ENCODE peak calls at places on chromosomes 12 and 14, in nine cellular contexts. One of them, this sample, is unnamed.

GRCh38 chr12:110780448-110780847 is 37.8 kb upstream of the PPP1CC start:
- DNase-seq in K562: no peak
- DNase-seq in endothelial cell of umbilical vein: no peak
- DNase-seq in fibroblast of lung: no peak
- DNase-seq in mammary epithelial cell: no peak
- DNase-seq in astrocyte: no peak
- DNase-seq in PC-3: no peak
- DNase-seq in HCT116: no peak
- DNase-seq in GM23248: no peak
- DNase-seq in this sample: no peak

GRCh38 chr14:95311752-95312151 is 8.0 kb downstream of the CLMN start:
- DNase-seq in PC-3: no peak
- DNase-seq in fibroblast of lung: peak; percentile 6
- DNase-seq in mammary epithelial cell: no peak
- DNase-seq in HCT116: peak; percentile 22
- DNase-seq in K562: no peak
- DNase-seq in GM23248: peak; percentile 20
- DNase-seq in endothelial cell of umbilical vein: peak; percentile 36
- DNase-seq in astrocyte: no peak
- DNase-seq in this sample: no peak

GRCh38 chr14:57268161-57269067 is at the start of the genes AP5M1 and EXOC5:
- DNase-seq in astrocyte: peak; percentile 91
- DNase-seq in fibroblast of lung: peak; percentile 94
- DNase-seq in PC-3: peak; percentile 100
- DNase-seq in mammary epithelial cell: peak; percentile 93
- DNase-seq in HCT116: peak; percentile 86
- DNase-seq in endothelial cell of umbilical vein: peak; percentile 90
- DNase-seq in GM23248: peak; percentile 96
- DNase-seq in K562: peak; percentile 62
- DNase-seq in this sample: peak; percentile 94

GRCh38 chr12:133081408-133081806 is 684 bp downstream of the ZNF140 start:
- DNase-seq in mammary epithelial cell: no peak
- DNase-seq in PC-3: no peak
- DNase-seq in HCT116: no peak
- DNase-seq in GM23248: no peak
- DNase-seq in endothelial cell of umbilical vein: no peak
- DNase-seq in fibroblast of lung: no peak
- DNase-seq in astrocyte: no peak
- DNase-seq in K562: no peak
- DNase-seq in this sample: no peak

GRCh38 chr12:20212036-20212435 is 156.3 kb upstream of the PDE3A start:
- DNase-seq in GM23248: peak; percentile 15
- DNase-seq in fibroblast of lung: peak; percentile 73
- DNase-seq in HCT116: no peak
- DNase-seq in mammary epithelial cell: no peak
- DNase-seq in PC-3: no peak
- DNase-seq in endothelial cell of umbilical vein: peak; percentile 70
- DNase-seq in K562: no peak
- DNase-seq in astrocyte: peak; percentile 71
- DNase-seq in this sample: no peak

GRCh38 chr12:386651-387050 is 2.5 kb downstream of the KDM5A start:
- DNase-seq in mammary epithelial cell: peak; percentile 57
- DNase-seq in astrocyte: peak; percentile 63
- DNase-seq in GM23248: peak; percentile 64
- DNase-seq in endothelial cell of umbilical vein: peak; percentile 17
- DNase-seq in PC-3: peak; percentile 37
- DNase-seq in HCT116: no peak
- DNase-seq in K562: no peak
- DNase-seq in fibroblast of lung: peak; percentile 73
- DNase-seq in this sample: no peak

GRCh38 chr12:49809369-49810158 is 18.6 kb downstream of the NCKAP5L start:
- DNase-seq in endothelial cell of umbilical vein: no peak
- DNase-seq in PC-3: no peak
- DNase-seq in GM23248: no peak
- DNase-seq in fibroblast of lung: peak; percentile 27
- DNase-seq in mammary epithelial cell: no peak
- DNase-seq in HCT116: no peak
- DNase-seq in astrocyte: peak; percentile 10
- DNase-seq in K562: no peak
- DNase-seq in this sample: no peak

GRCh38 chr12:6049587-6049986 is 74.9 kb downstream of the VWF start:
- DNase-seq in HCT116: no peak
- DNase-seq in PC-3: no peak
- DNase-seq in fibroblast of lung: no peak
- DNase-seq in mammary epithelial cell: no peak
- DNase-seq in GM23248: peak; percentile 19
- DNase-seq in K562: no peak
- DNase-seq in astrocyte: no peak
- DNase-seq in endothelial cell of umbilical vein: no peak
- DNase-seq in this sample: no peak

GRCh38 chr14:80607430-80608200 is 333.9 kb downstream of the CEP128 start:
- DNase-seq in GM23248: no peak
- DNase-seq in K562: no peak
- DNase-seq in PC-3: no peak
- DNase-seq in astrocyte: no peak
- DNase-seq in HCT116: no peak
- DNase-seq in endothelial cell of umbilical vein: no peak
- DNase-seq in mammary epithelial cell: no peak
- DNase-seq in fibroblast of lung: peak; percentile 22
- DNase-seq in this sample: no peak

GRCh38 chr14:80606347-80606772 is 335.2 kb downstream of the CEP128 start:
- DNase-seq in HCT116: no peak
- DNase-seq in astrocyte: no peak
- DNase-seq in GM23248: no peak
- DNase-seq in fibroblast of lung: no peak
- DNase-seq in mammary epithelial cell: no peak
- DNase-seq in K562: no peak
- DNase-seq in endothelial cell of umbilical vein: no peak
- DNase-seq in PC-3: no peak
- DNase-seq in this sample: no peak

GRCh38 chr14:80602931-80603330 is 338.6 kb downstream of the CEP128 start:
- DNase-seq in K562: no peak
- DNase-seq in PC-3: no peak
- DNase-seq in HCT116: no peak
- DNase-seq in endothelial cell of umbilical vein: no peak
- DNase-seq in mammary epithelial cell: no peak
- DNase-seq in GM23248: no peak
- DNase-seq in astrocyte: no peak
- DNase-seq in fibroblast of lung: no peak
- DNase-seq in this sample: no peak

GRCh38 chr14:80608563-80608962 is 333.0 kb downstream of the CEP128 start:
- DNase-seq in mammary epithelial cell: no peak
- DNase-seq in K562: no peak
- DNase-seq in GM23248: no peak
- DNase-seq in HCT116: no peak
- DNase-seq in PC-3: no peak
- DNase-seq in endothelial cell of umbilical vein: no peak
- DNase-seq in fibroblast of lung: no peak
- DNase-seq in astrocyte: no peak
- DNase-seq in this sample: no peak

GRCh38 chr14:80605536-80605935 is 336.0 kb downstream of the CEP128 start:
- DNase-seq in PC-3: no peak
- DNase-seq in GM23248: no peak
- DNase-seq in K562: no peak
- DNase-seq in fibroblast of lung: peak; percentile 83
- DNase-seq in mammary epithelial cell: no peak
- DNase-seq in endothelial cell of umbilical vein: no peak
- DNase-seq in HCT116: no peak
- DNase-seq in astrocyte: peak; percentile 80
- DNase-seq in this sample: no peak
- H3K27ac ChIP-seq in PC-3: no peak overlapping the region
- H3K27ac ChIP-seq in GM23248: no peak overlapping the region
- H3K27ac ChIP-seq in K562: no peak overlapping the region
- H3K27ac ChIP-seq in fibroblast of lung: no peak overlapping the region
- H3K27ac ChIP-seq in mammary epithelial cell: no peak overlapping the region
- H3K27ac ChIP-seq in endothelial cell of umbilical vein: no peak overlapping the region
- H3K27ac ChIP-seq in HCT116: no peak overlapping the region
- H3K27ac ChIP-seq in astrocyte: no peak overlapping the region
- H3K27ac ChIP-seq in this sample: no peak overlapping the region

GRCh38 chr14:36652542-36653201 is 9.0 kb upstream of the PAX9 start:
- DNase-seq in K562: no peak
- DNase-seq in GM23248: no peak
- DNase-seq in HCT116: no peak
- DNase-seq in endothelial cell of umbilical vein: no peak
- DNase-seq in astrocyte: no peak
- DNase-seq in fibroblast of lung: no peak
- DNase-seq in PC-3: peak; percentile 71
- DNase-seq in mammary epithelial cell: no peak
- DNase-seq in this sample: no peak

GRCh38 chr14:36649872-36650650 is 11.6 kb upstream of the PAX9 start:
- DNase-seq in mammary epithelial cell: no peak
- DNase-seq in fibroblast of lung: no peak
- DNase-seq in HCT116: no peak
- DNase-seq in endothelial cell of umbilical vein: no peak
- DNase-seq in K562: no peak
- DNase-seq in astrocyte: no peak
- DNase-seq in PC-3: no peak
- DNase-seq in GM23248: no peak
- DNase-seq in this sample: no peak

GRCh38 chr14:36646664-36647416 is 14.8 kb upstream of the PAX9 start:
- DNase-seq in endothelial cell of umbilical vein: no peak
- DNase-seq in GM23248: peak; percentile 42
- DNase-seq in PC-3: no peak
- DNase-seq in HCT116: no peak
- DNase-seq in mammary epithelial cell: peak; percentile 38
- DNase-seq in K562: no peak
- DNase-seq in fibroblast of lung: no peak
- DNase-seq in astrocyte: no peak
- DNase-seq in this sample: no peak

GRCh38 chr14:36647417-36647826 is 14.2 kb upstream of the PAX9 start:
- DNase-seq in GM23248: no peak
- DNase-seq in astrocyte: no peak
- DNase-seq in endothelial cell of umbilical vein: no peak
- DNase-seq in K562: no peak
- DNase-seq in PC-3: no peak
- DNase-seq in fibroblast of lung: no peak
- DNase-seq in HCT116: no peak
- DNase-seq in mammary epithelial cell: no peak
- DNase-seq in this sample: no peak

DNA sequence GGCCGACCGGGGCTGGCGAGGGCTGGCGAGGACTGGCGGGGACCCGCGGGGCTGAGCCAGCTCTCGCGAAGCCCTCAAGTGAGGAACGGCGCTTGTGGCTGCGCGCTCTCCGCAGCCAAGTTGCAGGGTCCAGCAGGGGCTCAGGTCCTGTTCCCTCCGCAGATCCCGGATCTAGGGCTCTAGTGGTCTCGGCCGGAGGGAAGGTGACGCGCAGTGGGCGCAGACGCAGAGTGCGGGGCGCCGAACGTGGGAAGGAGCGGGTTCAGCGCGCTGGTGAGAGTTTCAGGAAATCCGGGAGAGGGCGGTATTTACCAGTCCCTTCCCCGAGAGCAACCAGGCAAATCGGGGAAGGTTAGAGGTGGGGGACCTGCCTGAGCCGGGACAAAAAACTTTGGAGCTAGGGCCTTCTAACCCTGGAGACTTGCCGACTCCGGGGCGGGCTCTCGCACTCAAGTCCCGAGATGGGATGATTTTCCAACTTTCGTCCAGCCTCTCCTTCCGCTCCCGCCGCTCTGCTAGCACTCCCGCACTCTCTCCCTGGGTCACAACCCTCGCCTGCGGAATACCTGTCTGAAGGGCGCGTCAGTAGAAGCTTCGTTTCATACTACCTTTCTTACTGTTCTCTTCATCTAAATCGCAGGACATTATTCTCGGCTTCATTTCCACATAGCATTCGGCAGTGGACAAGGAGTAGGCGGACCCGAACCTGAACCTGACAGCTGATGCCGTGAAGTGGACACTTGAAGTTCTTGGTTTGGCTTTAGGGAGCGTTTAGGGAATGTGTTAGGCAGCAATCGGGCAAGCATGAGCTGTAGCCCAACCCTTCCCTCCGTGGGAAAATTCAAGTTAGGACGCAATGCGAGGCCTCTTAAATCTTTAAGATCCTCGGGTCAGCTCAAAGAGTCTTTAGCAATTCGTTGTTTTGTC is 13.6 kb upstream of the PAX9 start:
- DNase-seq in mammary epithelial cell: peak; percentile 58
- DNase-seq in astrocyte: peak; percentile 15
- DNase-seq in HCT116: no peak
- DNase-seq in K562: peak; percentile 10
- DNase-seq in endothelial cell of umbilical vein: peak; percentile 40
- DNase-seq in PC-3: peak; percentile 73
- DNase-seq in GM23248: peak; percentile 76
- DNase-seq in fibroblast of lung: peak; percentile 45
- DNase-seq in this sample: no peak
- TF ChIP-seq EZH2 in mammary epithelial cell: peak; percentile 88
- TF ChIP-seq EZH2 in astrocyte: no peak
- TF ChIP-seq EZH2 in HCT116: no peak
- TF ChIP-seq EZH2 in K562: no peak
- TF ChIP-seq EZH2 in endothelial cell of umbilical vein: peak; percentile 93
- TF ChIP-seq EZH2 in PC-3: no peak
- TF ChIP-seq EZH2 in GM23248: peak; percentile 86
- TF ChIP-seq EZH2 in fibroblast of lung: peak; percentile 96
- TF ChIP-seq EZH2 in this sample: no peak

DNA sequence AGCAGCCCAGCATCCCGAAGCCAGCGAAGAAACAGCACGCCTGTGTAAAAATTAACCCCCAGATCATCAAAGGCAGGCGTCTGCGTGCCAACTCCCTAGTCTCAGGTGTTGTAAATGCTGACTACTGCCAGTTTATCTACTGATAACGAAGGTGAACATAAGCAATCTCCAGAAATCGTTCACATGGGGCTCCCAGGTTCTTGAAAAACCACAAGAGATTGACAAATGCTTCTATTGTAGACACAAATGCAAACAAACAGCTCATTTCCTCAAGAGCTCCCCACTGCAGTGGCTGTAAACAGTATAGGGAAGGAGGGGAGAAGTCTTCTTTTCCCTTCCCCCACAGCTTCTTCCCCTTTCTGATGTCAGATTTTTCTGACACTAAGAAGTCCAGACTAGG is 5.3 kb upstream of the PLEKHG3 start:
- DNase-seq in PC-3: peak; percentile 72
- DNase-seq in GM23248: no peak
- DNase-seq in K562: no peak
- DNase-seq in mammary epithelial cell: no peak
- DNase-seq in endothelial cell of umbilical vein: no peak
- DNase-seq in astrocyte: no peak
- DNase-seq in fibroblast of lung: no peak
- DNase-seq in HCT116: no peak
- DNase-seq in this sample: no peak
- H3K9ac ChIP-seq in PC-3: no peak overlapping the region
- H3K9ac ChIP-seq in GM23248: no peak overlapping the region
- H3K9ac ChIP-seq in K562: no peak overlapping the region
- H3K9ac ChIP-seq in mammary epithelial cell: no peak overlapping the region
- H3K9ac ChIP-seq in endothelial cell of umbilical vein: no peak overlapping the region
- H3K9ac ChIP-seq in astrocyte: no peak overlapping the region
- H3K9ac ChIP-seq in fibroblast of lung: no peak overlapping the region
- H3K9ac ChIP-seq in HCT116: no peak overlapping the region
- H3K9ac ChIP-seq in this sample: no peak overlapping the region

DNA sequence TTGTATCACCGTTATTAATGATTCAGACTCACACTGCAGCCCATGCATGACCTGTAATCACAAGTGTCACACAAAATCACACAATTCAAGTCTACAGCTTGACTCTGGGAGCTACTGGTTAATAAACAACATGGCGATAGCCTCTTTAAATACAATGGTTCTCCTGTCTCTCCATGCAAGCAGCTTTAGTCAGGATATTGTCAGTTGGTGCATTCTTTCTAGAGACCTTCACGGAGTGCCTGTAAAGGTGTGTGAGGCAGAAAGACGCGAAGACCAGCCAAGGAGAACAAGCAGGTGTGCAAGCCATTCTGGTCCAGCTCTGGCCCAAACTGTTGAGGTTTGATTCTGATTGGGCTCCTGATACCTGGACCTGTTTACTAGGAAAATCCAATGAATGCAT is 40.0 kb upstream of the FOXN3 start:
- DNase-seq in mammary epithelial cell: no peak
- DNase-seq in K562: no peak
- DNase-seq in GM23248: no peak
- DNase-seq in PC-3: no peak
- DNase-seq in fibroblast of lung: no peak
- DNase-seq in astrocyte: no peak
- DNase-seq in HCT116: no peak
- DNase-seq in endothelial cell of umbilical vein: no peak
- DNase-seq in this sample: no peak
- H3K27ac ChIP-seq in mammary epithelial cell: no peak overlapping the region
- H3K27ac ChIP-seq in K562: no peak overlapping the region
- H3K27ac ChIP-seq in GM23248: no peak overlapping the region
- H3K27ac ChIP-seq in PC-3: no peak overlapping the region
- H3K27ac ChIP-seq in fibroblast of lung: no peak overlapping the region
- H3K27ac ChIP-seq in astrocyte: no peak overlapping the region
- H3K27ac ChIP-seq in HCT116: no peak overlapping the region
- H3K27ac ChIP-seq in endothelial cell of umbilical vein: no peak overlapping the region
- H3K27ac ChIP-seq in this sample: no peak overlapping the region